ENCODE peak calls at places on chromosomes 12 and 14, in six cellular contexts. T is HTR-8/SVneo; Y is PC-3; R is psoas muscle; V is NCI-H1417; A is stimulated activated CD4-positive, alpha-beta T cell treated with anti-CD3 and anti-CD28 coated beads, Interleukin-2, amount 100 ng/mL, for 4 hours. D is an unnamed sample.

GRCh38 chr14:97264516-97265230 is 467.5 kb downstream of the VRK1 start:
- DNase-seq in T (no peak), Y (peak), R (no peak), V (peak), A (no peak), D (no peak)

GRCh38 chr14:102246071-102246470 is 58.9 kb downstream of the MOK start:
- DNase-seq in T (no peak), Y (no peak), R (no peak), V (no peak), A (no peak), D (no peak)

GRCh38 chr12:16350682-16351081 is 3.2 kb downstream of the MGST1 start:
- DNase-seq in T (no peak), Y (peak), R (peak), V (no peak), A (no peak), D (no peak)

GRCh38 chr12:50922820-50923219 is 29.5 kb upstream of the HIGD1C start:
- DNase-seq in T (no peak), Y (no peak), R (no peak), V (no peak), A (no peak), D (no peak)

GRCh38 chr14:90344920-90345557 is 13.3 kb upstream of the NRDE2 start:
- DNase-seq in T (no peak), Y (no peak), R (no peak), V (peak), A (no peak), D (no peak)

GRCh38 chr14:63713765-63714164 is 14.1 kb downstream of the SGPP1 start:
- DNase-seq in T (peak), Y (peak), R (no peak), V (no peak), A (no peak), D (no peak)

GRCh38 chr12:39807043-39807442 is 187.4 kb upstream of the ABCD2 start:
- DNase-seq in T (no peak), Y (peak), R (no peak), V (peak), A (no peak), D (no peak)

GRCh38 chr14:96086032-96086431 is 46.9 kb downstream of the C14orf132 start:
- DNase-seq in T (peak), Y (peak), R (no peak), V (peak), A (no peak), D (no peak)

GRCh38 chr12:6345319-6346071 is 3.6 kb upstream of the TNFRSF1A start:
- DNase-seq in T (peak), Y (peak), R (no peak), V (no peak), A (peak), D (no peak)

GRCh38 chr14:89936654-89937185 is 17.8 kb downstream of the EFCAB11 start:
- DNase-seq in T (no peak), Y (peak), R (no peak), V (peak), A (no peak), D (peak)

D was measured in NCI-H526 treated with DMSO at 0.1 percent for 48 hours.